ENCODE peak calls at places on chromosomes 4 and X, in four cellular contexts. Z is progenitor cell of endocrine pancreas, G is WERI-Rb-1, V is ACHN. E is an unnamed sample.

GRCh38 chr4:113673450-113673849 is 88.1 kb downstream of the CAMK2D start:
- DNase-seq in G (peak; percentile 33), V (peak; percentile 5), Z (no peak), E (no peak)

GRCh38 chr4:186904104-186904503 is 180.4 kb upstream of the FAT1 start:
- DNase-seq in V (no peak), G (no peak), Z (no peak), E (no peak)

GRCh38 chr4:158667651-158668198 is 4.0 kb downstream of the C4orf46 start:
- DNase-seq in Z (no peak), V (peak; percentile 53), G (peak; percentile 60), E (no peak)

GRCh38 chrX:9501362-9501761 is 36.5 kb downstream of the TBL1X start:
- DNase-seq in G (no peak), V (no peak), Z (no peak), E (no peak)

GRCh38 chr4:87228561-87228860 is 8.1 kb upstream of the KLHL8 start:
- DNase-seq in Z (no peak), G (no peak), V (no peak), E (no peak)

GRCh38 chr4:185796176-185796575 is 15.8 kb downstream of the SORBS2 start:
- DNase-seq in G (no peak), Z (no peak), V (no peak), E (no peak)

GRCh38 chrX:132876509-132876837 is 82.0 kb downstream of the HS6ST2 start:
- DNase-seq in Z (no peak), V (no peak), G (no peak), E (no peak)

GRCh38 chrX:48664156-48664555 is 19.4 kb upstream of the WAS start:
- DNase-seq in Z (no peak), V (no peak), G (no peak), E (no peak)

GRCh38 chrX:146056511-146057081 is 239.0 kb downstream of the SLITRK2 start:
- DNase-seq in G (no peak), V (no peak), Z (no peak), E (no peak)

GRCh38 chr4:13705521-13706035 is 78.1 kb upstream of the BOD1L1 start:
- DNase-seq in V (peak; percentile 50), G (peak; percentile 49), Z (no peak), E (no peak)

GRCh38 chrX:55839480-55839879 is 121.9 kb downstream of the RRAGB start:
- DNase-seq in G (no peak), V (no peak), Z (no peak), E (no peak)

GRCh38 chrX:104795804-104796203 is 229.8 kb downstream of the IL1RAPL2 start:
- DNase-seq in Z (no peak), V (no peak), G (no peak), E (no peak)

GRCh38 chr4:10104211-10104990 is 12.2 kb downstream of the WDR1 start:
- DNase-seq in Z (no peak), V (no peak), G (no peak), E (no peak)

GRCh38 chr4:176409627-176410026 is 89.9 kb downstream of the SPCS3 start:
- DNase-seq in G (no peak), Z (no peak), V (peak; percentile 4), E (no peak)